ENCODE peak calls at places on chromosome 4, in six cellular contexts. T is heart left ventricle, F is mucosa of descending colon, O is neural progenitor cell, L is MM.1S, V is right lobe of liver. M is an unnamed sample. For H3K4me1, the result is how much of the 10 kb centered on the place peaks cover.

GRCh38 chr4:169164669-169165415 is 105.9 kb downstream of the SH3RF1 start:
- DNase-seq in T (no peak), F (no peak), O (no peak), L (no peak), V (no peak), M (no peak)

GRCh38 chr4:69617083-69617694 is 22.3 kb downstream of the UGT2A2 start:
- DNase-seq in T (no peak), F (no peak), O (peak), L (peak), V (no peak), M (no peak)

GRCh38 chr4:139735381-139736256 is 70.0 kb downstream of the MGST2 start:
- DNase-seq in T (peak), F (no peak), O (peak), L (no peak), V (peak), M (peak)

GRCh38 chr4:53507671-53508286 is 83.5 kb downstream of the LNX1 start:
- DNase-seq in T (peak), F (peak), O (no peak), L (no peak), V (peak), M (peak)

GRCh38 chr4:38132843-38133662 is 172.9 kb downstream of the PTTG2 start:
- DNase-seq in T (no peak), F (no peak), O (no peak), L (peak), V (peak), M (no peak)

GRCh38 chr4:87807402-87807801 is 8.0 kb downstream of the IBSP start:
- DNase-seq in T (no peak), F (no peak), O (no peak), L (no peak), V (no peak), M (no peak)

GRCh38 chr4:20532871-20533870 is 167.1 kb upstream of the PACRGL start:
- DNase-seq in T (no peak), F (no peak), O (no peak), L (no peak), V (no peak), M (no peak)

GRCh38 chr4:172851534-172851933 is 317.1 kb upstream of the GALNT7 start:
- DNase-seq in T (no peak), F (no peak), O (no peak), L (no peak), V (no peak), M (no peak)

GRCh38 chr4:40769266-40769665 is 19.5 kb downstream of the NSUN7 start:
- DNase-seq in T (no peak), F (no peak), O (no peak), L (no peak), V (no peak), M (no peak)

GRCh38 chr4:184476660-184477059 is 2.3 kb upstream of the IRF2 start:
- DNase-seq in T (no peak), F (no peak), O (no peak), L (no peak), V (peak), M (no peak)

GRCh38 chr4:48831532-48832015 is 686 bp downstream of the OCIAD1 start:
- DNase-seq in T (no peak), F (no peak), O (no peak), L (no peak), V (no peak), M (no peak)

GRCh38 chr4:64774626-64775025 is 365.4 kb upstream of the TECRL start:
- DNase-seq in T (no peak), F (no peak), O (no peak), L (no peak), V (no peak), M (no peak)

GRCh38 chr4:111466821-111467605 is 678.2 kb upstream of the FAM241A start:
- DNase-seq in T (no peak), F (no peak), O (no peak), L (no peak), V (no peak), M (no peak)
- H3K4me1 ChIP-seq in T (under half), F (under half), O (under half), L (under half), V (under half), M (under half)

DNA sequence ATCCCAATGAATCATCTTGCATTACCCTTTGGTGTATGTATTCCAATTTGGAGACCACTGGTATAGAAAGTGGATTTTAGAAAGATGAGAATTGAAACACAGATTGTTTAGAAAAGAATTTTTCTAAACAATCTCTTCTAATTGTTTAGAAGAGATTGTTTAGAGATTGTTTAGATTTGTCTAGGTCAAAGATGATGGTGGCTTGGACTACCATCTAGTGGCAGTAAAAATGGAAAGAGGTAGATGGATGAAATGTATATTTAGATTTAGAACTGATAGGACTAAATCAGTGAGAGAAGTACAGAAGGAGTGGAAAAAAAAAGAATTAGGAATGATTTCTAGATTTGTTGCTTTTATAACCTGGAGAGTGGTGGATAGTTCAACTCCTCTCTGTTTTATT is 70.6 kb downstream of the ARSJ start:
- DNase-seq in T (no peak), F (no peak), O (no peak), L (no peak), V (no peak), M (no peak)
- TF ChIP-seq CTCF in T (peak), F (no peak), O (no peak), L (peak), V (peak), M (peak)

GRCh38 chr4:102819588-102820365 is 7.6 kb downstream of the UBE2D3 start:
- DNase-seq in T (no peak), F (no peak), O (no peak), L (no peak), V (no peak), M (no peak)
- H3K4me3 ChIP-seq in T (no peak), F (no peak), O (no peak), L (no peak), V (no peak), M (peak)

GRCh38 chr4:25862411-25863346 is at the start of gene SEL1L3:
- DNase-seq in T (peak), F (peak), O (peak), L (peak), V (peak), M (peak)
- H3K4me1 ChIP-seq in T (under half), F (under half), O (under half), L (under half), V (under half), M (half or more)

GRCh38 chr4:141657550-141657949 is 21.2 kb downstream of the IL15 start:
- DNase-seq in T (no peak), F (no peak), O (no peak), L (no peak), V (no peak), M (no peak)
- TF ChIP-seq CTCF in T (no peak), F (no peak), O (no peak), L (no peak), V (peak), M (no peak)